ENCODE peak calls at places on chromosomes 7 and 10, in ten cellular contexts. Y is foreskin fibroblast, K is transverse colon, L is astrocyte of the spinal cord, C is BE2C, G is fibroblast of the aortic adventitia, O is nephron progenitor cell, J is heart left ventricle, P is lower lobe of right lung, M is thoracic aorta. A is an unnamed sample.

GRCh38 chr10:35011771-35012191 is 78.4 kb downstream of the CUL2 start:
- DNase-seq in Y (peak), K (no peak), L (peak), C (no peak), G (peak), O (no peak), J (no peak), P (no peak), M (no peak), A (no peak)

GRCh38 chr10:62733654-62734293 is 70.7 kb upstream of the ADO start:
- DNase-seq in Y (no peak), K (no peak), L (no peak), C (no peak), G (no peak), O (no peak), J (no peak), P (no peak), M (no peak), A (no peak)

GRCh38 chr10:113754125-113754524 is 2.6 kb downstream of the PLEKHS1 start:
- DNase-seq in Y (no peak), K (no peak), L (no peak), C (no peak), G (no peak), O (no peak), J (no peak), P (no peak), M (no peak), A (no peak)

GRCh38 chr7:34327681-34328080 is 330.3 kb upstream of the NPSR1 start:
- DNase-seq in Y (peak), K (no peak), L (no peak), C (no peak), G (peak), O (no peak), J (no peak), P (no peak), M (no peak), A (no peak)

GRCh38 chr7:27083646-27084045 is 12.2 kb downstream of the HOXA1 start:
- DNase-seq in Y (no peak), K (no peak), L (no peak), C (no peak), G (no peak), O (no peak), J (no peak), P (no peak), M (no peak), A (no peak)

GRCh38 chr7:135808206-135808605 is 59.6 kb upstream of the FAM180A start:
- DNase-seq in Y (no peak), K (no peak), L (no peak), C (no peak), G (no peak), O (no peak), J (no peak), P (no peak), M (no peak), A (no peak)

GRCh38 chr10:97701438-97702064 is 12.0 kb upstream of the MARVELD1 start:
- DNase-seq in Y (peak), K (peak), L (peak), C (peak), G (peak), O (peak), J (no peak), P (no peak), M (no peak), A (peak)

GRCh38 chr7:106053109-106053508 is 59.0 kb downstream of the SYPL1 start:
- DNase-seq in Y (peak), K (no peak), L (no peak), C (no peak), G (no peak), O (peak), J (no peak), P (no peak), M (no peak), A (no peak)

GRCh38 chr10:54985732-54986131 is 184.7 kb upstream of the PCDH15 start:
- DNase-seq in Y (no peak), K (no peak), L (peak), C (no peak), G (no peak), O (no peak), J (no peak), P (no peak), M (no peak), A (no peak)

GRCh38 chr7:128948312-128948973 is 10.7 kb downstream of the IRF5 start:
- DNase-seq in Y (no peak), K (no peak), L (no peak), C (peak), G (peak), O (no peak), J (no peak), P (no peak), M (no peak), A (no peak)

GRCh38 chr7:108497082-108497725 is 28.7 kb downstream of the PNPLA8 start:
- DNase-seq in Y (peak), K (peak), L (peak), C (peak), G (peak), O (peak), J (no peak), P (no peak), M (no peak), A (peak)

GRCh38 chr7:34075976-34076375 is 170.6 kb downstream of the BMPER start:
- DNase-seq in Y (peak), K (no peak), L (no peak), C (no peak), G (peak), O (no peak), J (no peak), P (no peak), M (no peak), A (no peak)

GRCh38 chr7:17599733-17600685 is 301.6 kb downstream of the AHR start:
- DNase-seq in Y (peak), K (no peak), L (peak), C (no peak), G (peak), O (no peak), J (no peak), P (no peak), M (no peak), A (no peak)

GRCh38 chr10:31936933-31937332 is 8.3 kb upstream of the ARHGAP12 start:
- DNase-seq in Y (no peak), K (no peak), L (no peak), C (no peak), G (peak), O (no peak), J (no peak), P (no peak), M (no peak), A (no peak)

GRCh38 chr7:157310676-157311185 is 26.1 kb upstream of the DNAJB6 start:
- DNase-seq in Y (no peak), K (no peak), L (no peak), C (no peak), G (peak), O (no peak), J (no peak), P (no peak), M (no peak), A (no peak)

GRCh38 chr7:99822731-99823718 is 4.8 kb upstream of the CYP3A43 start:
- DNase-seq in Y (no peak), K (peak), L (no peak), C (no peak), G (no peak), O (no peak), J (no peak), P (no peak), M (no peak), A (no peak)

GRCh38 chr10:4812041-4812440 is 14.0 kb upstream of the AKR1E2 start:
- DNase-seq in Y (peak), K (no peak), L (no peak), C (no peak), G (peak), O (no peak), J (no peak), P (no peak), M (no peak), A (no peak)

GRCh38 chr10:3791974-3792633 is 7.1 kb upstream of the KLF6 start:
- DNase-seq in Y (no peak), K (no peak), L (peak), C (no peak), G (peak), O (no peak), J (no peak), P (no peak), M (no peak), A (no peak)

GRCh38 chr7:29764227-29764626 is 42.1 kb upstream of the WIPF3 start:
- DNase-seq in Y (no peak), K (peak), L (no peak), C (no peak), G (no peak), O (peak), J (no peak), P (no peak), M (no peak), A (no peak)

GRCh38 chr7:47501406-47501805 is 80.5 kb downstream of the TNS3 start:
- DNase-seq in Y (peak), K (no peak), L (peak), C (no peak), G (peak), O (peak), J (no peak), P (no peak), M (no peak), A (no peak)

GRCh38 chr7:139566736-139567646 is 43.5 kb downstream of the CLEC2L start:
- DNase-seq in Y (no peak), K (no peak), L (no peak), C (no peak), G (no peak), O (no peak), J (no peak), P (no peak), M (no peak), A (no peak)

GRCh38 chr10:58642283-58642682 is 129.6 kb downstream of the BICC1 start:
- DNase-seq in Y (peak), K (no peak), L (peak), C (no peak), G (peak), O (no peak), J (no peak), P (no peak), M (no peak), A (no peak)

GRCh38 chr10:6786579-6787031 is 206.5 kb upstream of the PRKCQ start:
- DNase-seq in Y (peak), K (no peak), L (peak), C (no peak), G (peak), O (no peak), J (no peak), P (no peak), M (no peak), A (no peak)
- TF ChIP-seq CTCF in Y (peak), K (peak), L (peak), C (peak), G (peak), O (no peak), J (no peak), P (peak), M (no peak), A (peak)

GRCh38 chr10:125161570-125162139 is 1.3 kb upstream of the CTBP2 start:
- DNase-seq in Y (no peak), K (no peak), L (peak), C (no peak), G (peak), O (peak), J (no peak), P (peak), M (no peak), A (no peak)
- TF ChIP-seq CTCF in Y (peak), K (peak), L (peak), C (peak), G (no peak), O (peak), J (no peak), P (peak), M (no peak), A (peak)

GRCh38 chr7:83820641-83821040 is 171.7 kb upstream of the SEMA3E start:
- DNase-seq in Y (no peak), K (no peak), L (no peak), C (no peak), G (no peak), O (no peak), J (no peak), P (no peak), M (no peak), A (no peak)

GRCh38 chr7:83824214-83824613 is 175.3 kb upstream of the SEMA3E start:
- DNase-seq in Y (peak), K (no peak), L (peak), C (no peak), G (peak), O (no peak), J (no peak), P (no peak), M (no peak), A (no peak)

GRCh38 chr7:83827036-83827435 is 178.1 kb upstream of the SEMA3E start:
- DNase-seq in Y (no peak), K (no peak), L (no peak), C (no peak), G (peak), O (no peak), J (no peak), P (no peak), M (no peak), A (no peak)

GRCh38 chr7:83819911-83820310 is 171.0 kb upstream of the SEMA3E start:
- DNase-seq in Y (no peak), K (no peak), L (peak), C (peak), G (no peak), O (no peak), J (no peak), P (no peak), M (no peak), A (no peak)

GRCh38 chr7:83821866-83822265 is 172.9 kb upstream of the SEMA3E start:
- DNase-seq in Y (no peak), K (no peak), L (no peak), C (no peak), G (peak), O (no peak), J (no peak), P (no peak), M (no peak), A (no peak)
- TF ChIP-seq CTCF in Y (no peak), K (no peak), L (no peak), C (no peak), G (no peak), O (no peak), J (no peak), P (no peak), M (no peak), A (no peak)

DNA sequence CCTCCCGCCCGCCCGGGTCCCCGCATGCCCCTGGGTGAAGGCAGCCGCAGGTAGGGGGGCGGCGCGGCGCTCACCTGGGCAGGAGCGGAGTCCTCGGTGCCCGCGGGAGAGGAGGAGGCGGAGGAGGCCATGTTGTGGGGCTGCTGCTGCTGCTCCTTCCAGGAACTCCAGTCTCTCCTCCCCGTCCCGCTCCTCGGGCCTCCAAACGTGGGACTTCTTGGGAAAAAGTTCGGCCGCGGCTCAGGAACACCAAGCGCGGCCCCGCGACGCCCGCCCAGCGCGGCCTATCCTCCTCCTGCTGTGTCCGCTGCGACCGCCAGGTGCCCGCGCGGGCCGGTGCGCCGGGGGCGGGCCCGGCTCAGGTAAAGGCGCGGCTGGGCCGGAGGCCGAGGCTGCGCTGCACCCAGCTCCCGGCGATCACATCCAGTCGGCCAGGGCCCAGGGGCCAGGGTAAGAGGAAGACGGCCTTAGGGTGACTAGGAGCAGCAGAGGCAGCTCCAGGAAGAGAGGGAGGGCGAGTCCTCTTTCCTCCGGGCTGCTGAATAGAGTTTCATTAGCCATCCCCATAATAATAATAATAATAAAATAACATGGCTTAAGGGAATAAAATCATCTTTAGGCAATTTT is 45.0 kb upstream of the CDK1 start:
- DNase-seq in Y (peak), K (peak), L (no peak), C (peak), G (peak), O (peak), J (peak), P (peak), M (no peak), A (peak)
- TF ChIP-seq CTCF in Y (no peak), K (peak), L (no peak), C (no peak), G (no peak), O (peak), J (no peak), P (peak), M (peak), A (peak)

DNA sequence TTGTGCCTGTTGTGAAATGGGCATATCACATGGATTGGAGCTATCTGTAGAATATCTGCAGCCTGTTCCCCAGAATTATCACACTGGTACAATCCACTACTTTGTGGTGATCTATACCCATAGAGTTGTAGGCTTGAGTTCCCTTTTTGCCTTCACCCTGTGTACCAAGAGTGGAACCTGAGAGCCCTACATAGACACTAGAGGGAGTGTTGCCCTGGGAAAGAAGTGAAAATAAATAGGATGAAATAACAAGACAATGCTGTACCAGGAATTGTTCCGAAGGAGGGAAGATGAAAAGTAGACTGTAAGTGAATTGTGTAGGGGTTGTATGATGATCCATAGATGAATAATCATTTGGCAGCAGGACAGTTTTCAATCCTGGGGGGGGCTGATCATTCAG is 9.0 kb downstream of the SORCS3 start:
- DNase-seq in Y (peak), K (no peak), L (peak), C (no peak), G (no peak), O (no peak), J (no peak), P (no peak), M (no peak), A (no peak)
- TF ChIP-seq CTCF in Y (no peak), K (no peak), L (peak), C (no peak), G (peak), O (peak), J (peak), P (no peak), M (no peak), A (peak)

DNA sequence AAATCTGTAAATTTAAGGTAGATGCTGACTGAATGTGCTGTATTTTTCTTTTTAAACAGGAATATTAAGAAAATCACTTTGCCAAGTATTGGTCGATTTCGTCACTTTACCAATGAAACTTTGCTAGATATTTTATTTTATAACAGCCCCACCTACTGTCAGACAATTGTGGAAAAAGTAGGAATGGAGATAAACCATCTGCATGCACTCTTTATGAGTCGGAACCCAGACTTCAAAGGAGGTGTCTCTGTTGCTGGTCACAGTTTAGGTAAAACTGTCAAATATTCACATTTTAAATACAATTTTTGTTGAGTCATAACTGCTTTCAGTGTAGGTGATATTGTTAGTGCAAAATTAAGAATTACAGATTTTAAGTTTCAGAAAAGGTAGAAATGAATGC is 25.2 kb downstream of the SEC23IP start:
- DNase-seq in Y (peak), K (no peak), L (no peak), C (no peak), G (peak), O (no peak), J (no peak), P (no peak), M (no peak), A (no peak)
- TF ChIP-seq CTCF in Y (no peak), K (no peak), L (peak), C (peak), G (no peak), O (no peak), J (no peak), P (no peak), M (no peak), A (no peak)

DNA sequence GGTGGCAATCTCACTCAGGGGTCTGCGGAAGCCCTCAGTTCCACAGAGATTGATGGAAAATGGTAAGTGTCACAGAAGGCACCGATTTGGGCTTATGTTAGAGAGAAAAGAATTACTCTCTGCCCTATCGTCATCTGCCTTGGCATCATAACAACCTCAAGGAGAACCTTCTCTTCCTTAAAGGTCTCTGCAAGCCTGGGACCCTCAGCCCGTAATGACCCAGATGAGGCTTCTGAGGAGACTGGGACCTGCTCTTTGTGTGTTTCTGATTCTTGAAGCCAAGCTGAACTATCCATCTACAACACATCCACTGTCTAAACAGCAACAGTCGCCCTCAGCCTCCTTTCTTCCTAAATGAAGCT is 263.1 kb upstream of the AOAH start:
- DNase-seq in Y (no peak), K (no peak), L (no peak), C (no peak), G (no peak), O (no peak), J (no peak), P (no peak), M (no peak), A (no peak)
- TF ChIP-seq CTCF in Y (no peak), K (no peak), L (no peak), C (no peak), G (no peak), O (peak), J (no peak), P (no peak), M (no peak), A (no peak)

GRCh38 chr7:51220226-51220625 is 96.4 kb downstream of the COBL start:
- DNase-seq in Y (no peak), K (no peak), L (no peak), C (no peak), G (no peak), O (no peak), J (no peak), P (no peak), M (no peak), A (no peak)

GRCh38 chr7:51213618-51214017 is 103.0 kb downstream of the COBL start:
- DNase-seq in Y (no peak), K (no peak), L (no peak), C (no peak), G (no peak), O (no peak), J (no peak), P (no peak), M (no peak), A (no peak)

GRCh38 chr7:51219261-51219988 is 97.2 kb downstream of the COBL start:
- DNase-seq in Y (no peak), K (no peak), L (no peak), C (no peak), G (no peak), O (peak), J (no peak), P (no peak), M (no peak), A (no peak)

GRCh38 chr7:51214098-51214497 is 102.5 kb downstream of the COBL start:
- DNase-seq in Y (no peak), K (no peak), L (no peak), C (no peak), G (no peak), O (no peak), J (no peak), P (no peak), M (no peak), A (no peak)

GRCh38 chr7:51217804-51218203 is 98.8 kb downstream of the COBL start:
- DNase-seq in Y (no peak), K (no peak), L (no peak), C (no peak), G (no peak), O (no peak), J (no peak), P (no peak), M (no peak), A (no peak)
- TF ChIP-seq CTCF in Y (no peak), K (no peak), L (no peak), C (no peak), G (no peak), O (no peak), J (no peak), P (no peak), M (no peak), A (no peak)

GRCh38 chr7:83077328-83077727 is 85.4 kb downstream of the PCLO start:
- DNase-seq in Y (peak), K (no peak), L (peak), C (no peak), G (no peak), O (no peak), J (no peak), P (no peak), M (no peak), A (no peak)

GRCh38 chr7:83072576-83073517 is 89.8 kb downstream of the PCLO start:
- DNase-seq in Y (peak), K (no peak), L (no peak), C (no peak), G (no peak), O (no peak), J (no peak), P (no peak), M (no peak), A (no peak)
- TF ChIP-seq CTCF in Y (no peak), K (no peak), L (peak), C (peak), G (no peak), O (no peak), J (no peak), P (no peak), M (no peak), A (peak)